ENCODE peak calls at places on chromosomes 7 and 10, in nine cellular contexts. D is H9, Q is kidney epithelial cell, C is lower lobe of right lung, M is left lung, Y is fibroblast of mammary gland, X is colonic mucosa, Z is heart right ventricle, J is AG04450. H is an unnamed sample.

GRCh38 chr10:89302628-89303027 is 782 bp downstream of the IFIT2 start:
- DNase-seq in J (no peak), M (no peak), D (no peak), Q (no peak), C (no peak), Z (no peak), Y (no peak), X (no peak), H (no peak)

GRCh38 chr10:102869290-102870198 is at the start of gene AS3MT:
- DNase-seq in Q (no peak), C (no peak), Y (no peak), M (no peak), J (no peak), D (peak; percentile 83), Z (peak; percentile 45), X (peak; percentile 27), H (no peak)

GRCh38 chr7:22270371-22270770 is 86.6 kb downstream of the RAPGEF5 start:
- DNase-seq in D (no peak), J (no peak), Z (no peak), Q (no peak), X (no peak), C (no peak), M (no peak), Y (no peak), H (no peak)

GRCh38 chr7:103687981-103688380 is 242.0 kb upstream of the SLC26A5 start:
- DNase-seq in Q (no peak), J (no peak), M (no peak), X (no peak), C (no peak), Y (no peak), Z (no peak), D (no peak), H (no peak)

GRCh38 chr7:111560773-111561658 is 1.3 kb downstream of the IMMP2L start:
- DNase-seq in Z (no peak), J (no peak), X (no peak), D (no peak), Q (peak; percentile 31), M (no peak), C (no peak), Y (peak; percentile 44), H (no peak)

GRCh38 chr7:1521454-1521853 is 9.0 kb upstream of the MAFK start:
- DNase-seq in D (no peak), C (no peak), Y (no peak), J (no peak), Z (no peak), X (no peak), M (no peak), Q (no peak), H (no peak)

GRCh38 chr10:1379601-1380000 is 323.4 kb downstream of the WDR37 start:
- DNase-seq in Y (no peak), M (no peak), Q (no peak), Z (no peak), D (peak; percentile 81), C (no peak), X (peak; percentile 8), J (no peak), H (peak; percentile 17)

GRCh38 chr10:124595143-124595883 is 133.7 kb downstream of the LHPP start:
- DNase-seq in X (no peak), C (no peak), Z (no peak), D (no peak), J (no peak), Q (no peak), M (no peak), Y (no peak), H (no peak)

GRCh38 chr10:123868058-123868995 is 23.3 kb downstream of the CPXM2 start:
- DNase-seq in Y (no peak), Z (no peak), X (no peak), M (no peak), D (no peak), Q (no peak), J (no peak), C (no peak), H (no peak)

GRCh38 chr7:121456785-121457359 is 60.8 kb upstream of the FAM3C start:
- DNase-seq in M (no peak), Q (no peak), D (no peak), X (peak; percentile 42), J (no peak), C (no peak), Z (no peak), Y (no peak), H (no peak)

GRCh38 chr10:124008187-124008970 is 85.0 kb downstream of the CHST15 start:
- DNase-seq in M (peak; percentile 31), Y (no peak), C (no peak), Q (no peak), J (no peak), X (no peak), D (no peak), Z (no peak), H (no peak)

GRCh38 chr10:43376046-43376635 is 4.7 kb downstream of the FXYD4 start:
- DNase-seq in J (no peak), Q (no peak), Y (no peak), D (no peak), C (no peak), M (no peak), Z (no peak), X (no peak), H (no peak)

GRCh38 chr10:43375401-43376020 is 4.1 kb downstream of the FXYD4 start:
- DNase-seq in Z (no peak), M (peak; percentile 50), Q (no peak), Y (no peak), J (no peak), C (peak; percentile 62), X (no peak), D (no peak), H (no peak)

GRCh38 chr10:43377393-43377883 is 6.0 kb downstream of the FXYD4 start:
- DNase-seq in X (no peak), Z (no peak), M (peak; percentile 37), Q (no peak), D (peak; percentile 87), J (no peak), C (peak; percentile 61), Y (no peak), H (no peak)

GRCh38 chr10:43374194-43374593 is 2.8 kb downstream of the FXYD4 start:
- DNase-seq in Z (no peak), X (no peak), J (no peak), Y (no peak), Q (no peak), C (peak; percentile 20), D (no peak), M (no peak), H (no peak)

DNA sequence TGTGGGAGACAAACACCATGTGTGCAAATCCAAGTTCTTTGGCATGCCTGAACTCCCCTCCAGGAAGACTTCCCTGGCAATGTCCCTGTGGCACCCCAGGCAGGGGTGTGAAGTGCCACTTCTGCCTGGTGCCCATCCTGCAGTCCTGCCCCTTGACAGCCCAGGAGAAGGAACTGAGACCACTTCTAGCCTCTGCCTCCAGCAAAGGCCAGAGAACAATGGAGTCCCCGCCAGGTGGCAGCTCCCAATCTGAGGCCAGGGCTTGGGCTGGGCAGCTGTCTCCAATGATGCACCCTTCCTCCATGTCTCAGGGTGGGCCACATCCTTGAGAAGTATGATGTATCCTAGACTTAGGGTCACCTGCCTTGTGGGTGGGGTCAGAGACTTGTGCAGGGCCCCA is 5.4 kb downstream of the FXYD4 start:
- DNase-seq in Z (no peak), X (no peak), J (no peak), M (peak; percentile 20), Y (no peak), C (no peak), Q (no peak), D (no peak), H (no peak)
- TF ChIP-seq CTCF in Z (no peak), X (no peak), J (no peak), M (no peak), Y (no peak), C (no peak), Q (no peak), D (no peak), H (no peak)

GRCh38 chr10:31213959-31214358 is 105.1 kb upstream of the ZEB1 start:
- DNase-seq in D (no peak), Y (no peak), C (no peak), M (no peak), Q (no peak), J (no peak), X (no peak), Z (no peak), H (no peak)
- TF ChIP-seq CTCF in D (no peak), Y (no peak), C (no peak), M (no peak), Q (no peak), J (no peak), X (no peak), Z (no peak), H (no peak)

DNA sequence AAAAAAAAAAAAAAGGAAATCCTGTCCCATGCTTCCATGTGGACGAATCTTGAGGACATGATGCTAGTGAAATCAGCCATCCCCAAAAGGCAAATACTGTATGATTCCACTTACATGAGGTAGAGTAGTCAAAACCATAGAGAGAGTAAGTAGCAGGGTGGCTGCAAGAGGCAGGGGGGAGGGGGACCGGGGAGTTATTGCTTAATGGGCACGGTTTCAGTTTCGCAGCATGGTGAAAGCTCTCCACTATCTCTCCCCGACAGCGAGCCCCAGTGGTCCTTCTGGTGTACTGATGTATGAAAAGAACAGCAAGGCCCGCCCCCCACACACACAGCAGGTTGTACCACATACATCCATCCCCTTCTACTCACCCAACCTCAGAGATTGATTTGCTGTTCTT is 32.8 kb downstream of the NOD1 start:
- DNase-seq in M (peak; percentile 87), C (peak; percentile 91), Y (peak; percentile 70), Z (peak; percentile 64), J (no peak), D (no peak), X (peak; percentile 58), Q (peak; percentile 12), H (peak; percentile 91)
- TF ChIP-seq CTCF in M (peak; percentile 34), C (peak; percentile 44), Y (peak; percentile 34), Z (no peak), J (peak; percentile 31), D (peak; percentile 28), X (no peak), Q (peak; percentile 47), H (peak; percentile 76)

GRCh38 chr7:47337531-47337930 is 244.4 kb downstream of the TNS3 start:
- DNase-seq in C (no peak), Q (no peak), M (no peak), J (no peak), Z (peak; percentile 38), Y (peak; percentile 20), X (no peak), D (peak; percentile 55), H (no peak)
- TF ChIP-seq CTCF in C (no peak), Q (no peak), M (no peak), J (no peak), Z (peak; percentile 15), Y (no peak), X (no peak), D (peak; percentile 26), H (no peak)

GRCh38 chr10:98242823-98243222 is 25.2 kb downstream of the LOXL4 start:
- DNase-seq in J (no peak), Y (peak; percentile 49), C (no peak), D (no peak), Q (no peak), Z (no peak), X (no peak), M (no peak), H (no peak)
- TF ChIP-seq CTCF in J (peak; percentile 69), Y (peak; percentile 50), C (peak; percentile 31), D (peak; percentile 56), Q (peak; percentile 51), Z (peak; percentile 39), X (no peak), M (peak; percentile 22), H (peak; percentile 27)

H was measured in CD14-positive monocyte.